ENCODE peak calls at places on chromosomes 4 and X, in seven cellular contexts. A is activated T-helper 1 cell treated with anti-CD3 and anti-CD28 coated beads, Interleukin-12 subunit alpha, Interleukin-12 subunit beta, Interleukin-2, Interleukin-4 antibody, amounts not matched to agents 30 ng/mL and 10 ng/mL and 1 ng/mL, durations not matched to agents 14 hours and 24 hours and 36 hours; V is posterior cingulate gyrus; M is T-helper 1 cell; Q is NCI-H2171 treated with DMSO at 0.1 percent for 48 hours; G is right atrium auricular region; N is H7. E is an unnamed sample.

GRCh38 chr4:13537832-13538177 is 6.5 kb downstream of the NKX3-2 start:
- DNase-seq in A (no peak), V (no peak), M (no peak), Q (no peak), G (no peak), N (peak; percentile 59), E (no peak)

GRCh38 chrX:39614680-39614998 is 483.1 kb downstream of the BCOR start:
- DNase-seq in A (no peak), V (no peak), M (no peak), Q (no peak), G (no peak), N (peak; percentile 39), E (no peak)

GRCh38 chr4:94171616-94172015 is 36.0 kb upstream of the SMARCAD1 start:
- DNase-seq in A (no peak), V (no peak), M (no peak), Q (no peak), G (no peak), N (peak; percentile 22), E (no peak)

GRCh38 chrX:42686706-42687105 is 91.3 kb downstream of the PPP1R2C start:
- DNase-seq in A (no peak), V (no peak), M (no peak), Q (no peak), G (no peak), N (no peak), E (no peak)

GRCh38 chrX:55715847-55716246 is 1.7 kb upstream of the RRAGB start:
- DNase-seq in A (no peak), V (no peak), M (no peak), Q (no peak), G (no peak), N (peak; percentile 15), E (no peak)

GRCh38 chr4:95304898-95305297 is 243.9 kb downstream of the UNC5C start:
- DNase-seq in A (no peak), V (no peak), M (no peak), Q (no peak), G (no peak), N (peak; percentile 3), E (no peak)

GRCh38 chrX:11431833-11432232 is 138.6 kb downstream of the AMELX start:
- DNase-seq in A (no peak), V (no peak), M (no peak), Q (no peak), G (no peak), N (no peak), E (no peak)

GRCh38 chrX:42708222-42708621 is 69.7 kb downstream of the PPP1R2C start:
- DNase-seq in A (no peak), V (no peak), M (no peak), Q (no peak), G (no peak), N (no peak), E (no peak)

GRCh38 chrX:103461156-103461555 is 58.1 kb downstream of the RAB40A start:
- DNase-seq in A (no peak), V (no peak), M (no peak), Q (no peak), G (no peak), N (no peak), E (no peak)

GRCh38 chr4:169922632-169923276 is 103.4 kb downstream of the MFAP3L start:
- DNase-seq in A (no peak), V (peak; percentile 42), M (no peak), Q (no peak), G (no peak), N (no peak), E (no peak)

GRCh38 chr4:150126201-150126879 is 48.1 kb downstream of the DCLK2 start:
- DNase-seq in A (no peak), V (no peak), M (no peak), Q (no peak), G (no peak), N (no peak), E (no peak)

E was measured in caudate nucleus.